ENCODE peak calls at places on chromosomes 12 and 14, in four cellular contexts. L is cardiac fibroblast, A is cardiac muscle cell, V is AG04450. G is an unnamed sample.

GRCh38 chr14:61269321-61270083 is 11.6 kb downstream of the TMEM30B start:
- DNase-seq in V (no peak), L (peak; percentile 80), A (peak; percentile 76), G (peak; percentile 62)

GRCh38 chr14:81221579-81222102 is 882 bp upstream of the GTF2A1 start:
- DNase-seq in L (no peak), V (no peak), A (peak; percentile 29), G (no peak)

GRCh38 chr12:125280482-125281377 is 215.5 kb downstream of the AACS start:
- DNase-seq in V (no peak), A (no peak), L (no peak), G (no peak)

GRCh38 chr14:58772814-58773620 is 135.3 kb downstream of the DACT1 start:
- DNase-seq in V (no peak), L (no peak), A (no peak), G (no peak)

GRCh38 chr12:27651201-27651600 is 45.0 kb upstream of the REP15 start:
- DNase-seq in V (no peak), L (peak; percentile 39), A (no peak), G (no peak)

GRCh38 chr12:2256453-2256852 is 203.7 kb downstream of the CACNA1C start:
- DNase-seq in L (peak; percentile 69), V (no peak), A (peak; percentile 84), G (no peak)

GRCh38 chr12:28770329-28770728 is 378.7 kb upstream of the FAR2 start:
- DNase-seq in A (peak; percentile 6), V (no peak), L (peak; percentile 74), G (no peak)

GRCh38 chr12:12901158-12901791 is 9.9 kb downstream of the GPRC5A start:
- DNase-seq in A (peak; percentile 91), V (no peak), L (peak; percentile 98), G (no peak)

GRCh38 chr12:116492703-116493324 is 66.4 kb upstream of the MAP1LC3B2 start:
- DNase-seq in L (peak; percentile 88), V (no peak), A (peak; percentile 62), G (no peak)

GRCh38 chr12:6696690-6697583 is 3.7 kb downstream of the PIANP start:
- DNase-seq in L (no peak), V (no peak), A (no peak), G (no peak)

GRCh38 chr12:57429473-57430116 is 1.2 kb downstream of the R3HDM2 start:
- DNase-seq in V (no peak), A (peak; percentile 11), L (no peak), G (no peak)

GRCh38 chr12:102417055-102417454 is 63.3 kb downstream of the IGF1 start:
- DNase-seq in A (no peak), V (no peak), L (no peak), G (no peak)

GRCh38 chr12:95484524-95484923 is 10.6 kb downstream of the METAP2 start:
- DNase-seq in A (peak; percentile 36), L (peak; percentile 30), V (no peak), G (no peak)

GRCh38 chr14:89466460-89466859 is 49.4 kb upstream of the FOXN3 start:
- DNase-seq in V (no peak), A (no peak), L (no peak), G (peak; percentile 68)

GRCh38 chr14:36767603-36768281 is 106.1 kb downstream of the PAX9 start:
- DNase-seq in A (no peak), L (no peak), V (no peak), G (no peak)

GRCh38 chr12:56591111-56591510 is 39.0 kb downstream of the BAZ2A start:
- DNase-seq in L (no peak), V (no peak), A (no peak), G (no peak)

GRCh38 chr14:96917442-96917963 is 120.3 kb downstream of the VRK1 start:
- DNase-seq in V (no peak), L (no peak), A (no peak), G (no peak)

GRCh38 chr12:63905523-63905922 is 61.0 kb downstream of the SRGAP1 start:
- DNase-seq in L (no peak), A (no peak), V (no peak), G (no peak)

GRCh38 chr12:107512391-107512790 is 173.2 kb upstream of the PWP1 start:
- DNase-seq in A (peak; percentile 22), V (no peak), L (peak; percentile 55), G (no peak)

GRCh38 chr14:99035268-99035667 is 236.7 kb downstream of the BCL11B start:
- DNase-seq in V (no peak), L (no peak), A (peak; percentile 51), G (no peak)

GRCh38 chr14:99034711-99035171 is 237.3 kb downstream of the BCL11B start:
- DNase-seq in L (no peak), A (no peak), V (no peak), G (no peak)

GRCh38 chr14:99036594-99037293 is 235.3 kb downstream of the BCL11B start:
- DNase-seq in V (no peak), L (no peak), A (no peak), G (no peak)

GRCh38 chr14:99037777-99038176 is 234.2 kb downstream of the BCL11B start:
- DNase-seq in V (no peak), L (no peak), A (no peak), G (no peak)

GRCh38 chr14:99035712-99036593 is 236.0 kb downstream of the BCL11B start:
- DNase-seq in V (peak; percentile 77), A (peak; percentile 95), L (peak; percentile 50), G (no peak)
- TF ChIP-seq CTCF in V (no peak), A (no peak), L (no peak), G (no peak)

GRCh38 chr12:21248679-21249078 is 86.0 kb downstream of the SLCO1A2 start:
- DNase-seq in L (peak; percentile 45), A (peak; percentile 2), V (no peak), G (no peak)
- TF ChIP-seq CTCF in L (peak; percentile 13), A (no peak), V (no peak), G (no peak)

DNA sequence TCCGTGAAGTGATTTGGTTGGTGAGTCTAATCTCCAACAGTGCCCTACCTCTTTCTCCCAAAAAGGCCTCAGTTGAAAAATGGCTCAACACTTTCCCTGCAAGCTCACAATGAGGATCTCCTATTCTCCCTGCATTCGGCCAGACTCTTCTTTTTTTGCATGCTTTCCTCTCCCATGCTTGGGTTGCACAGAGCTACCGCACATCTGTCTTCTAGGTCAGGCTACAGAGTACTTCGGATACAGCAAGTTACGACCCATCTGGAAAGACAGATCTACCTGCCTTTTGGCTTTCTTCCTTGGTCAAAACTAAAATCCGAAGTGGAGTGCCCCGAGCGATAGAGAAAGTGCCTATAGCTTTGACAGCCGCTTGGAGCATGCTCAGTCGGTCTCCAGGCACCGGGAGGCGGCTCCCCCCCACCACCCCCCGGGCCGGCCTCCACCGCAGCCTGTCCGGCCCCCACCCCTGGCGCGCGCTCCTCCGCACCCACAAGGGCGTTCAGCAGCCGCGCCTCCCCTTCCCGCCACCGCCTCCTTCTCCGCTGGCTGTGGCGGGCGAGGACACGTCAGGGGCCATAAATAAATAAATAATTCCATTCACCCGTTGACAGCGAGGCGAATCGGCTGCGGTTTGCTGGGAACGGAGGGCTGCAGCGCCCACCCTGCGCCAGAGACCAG is at the start of gene SLC16A7:
- DNase-seq in L (peak; percentile 88), V (peak; percentile 73), A (peak; percentile 96), G (peak; percentile 80)
- TF ChIP-seq CTCF in L (no peak), V (no peak), A (no peak), G (no peak)

DNA sequence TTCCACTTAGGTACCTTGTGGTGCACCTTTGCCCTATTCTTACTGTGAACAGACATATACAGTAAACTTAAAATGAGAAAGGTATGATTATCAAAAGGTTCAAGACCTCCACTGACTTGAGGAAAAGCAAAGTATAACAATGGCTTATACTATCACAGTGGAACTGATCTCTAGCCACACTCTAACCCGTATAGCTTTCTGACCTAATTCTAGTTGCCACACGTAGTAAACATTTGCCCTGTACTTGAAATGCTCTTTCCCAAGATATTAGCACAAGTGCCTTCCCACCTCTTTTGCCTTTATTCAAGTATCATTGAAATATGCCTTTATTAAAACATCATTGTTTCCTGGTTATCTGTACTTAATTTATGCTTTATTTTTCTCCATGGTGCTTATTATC is 250.4 kb upstream of the PPFIA2 start:
- DNase-seq in L (no peak), V (no peak), A (no peak), G (no peak)
- TF ChIP-seq CTCF in L (no peak), V (no peak), A (no peak), G (no peak)